ENCODE peak calls at places on chromosomes 3 and 15, in five cellular contexts. G, M, J, Q and Z are unnamed samples.

GRCh38 chr3:53067571-53067970 is 21.7 kb upstream of the SFMBT1 start:
- DNase-seq in G (no peak), M (no peak), J (peak; percentile 13), Q (no peak), Z (no peak)

GRCh38 chr3:184801241-184801640 is 10.7 kb upstream of the VPS8 start:
- DNase-seq in G (no peak), M (no peak), J (no peak), Q (no peak), Z (no peak)

GRCh38 chr3:52452570-52453221 is 1.1 kb downstream of the TNNC1 start:
- DNase-seq in G (no peak), M (no peak), J (no peak), Q (no peak), Z (no peak)

GRCh38 chr3:12746419-12746818 is 12.6 kb downstream of the TMEM40 start:
- DNase-seq in G (no peak), M (no peak), J (no peak), Q (no peak), Z (no peak)

GRCh38 chr3:159788291-159788690 is 200.3 kb upstream of the IL12A start:
- DNase-seq in G (no peak), M (no peak), J (no peak), Q (no peak), Z (no peak)

GRCh38 chr3:74469151-74469550 is 145.3 kb downstream of the CNTN3 start:
- DNase-seq in G (no peak), M (no peak), J (no peak), Q (no peak), Z (no peak)

GRCh38 chr3:146493761-146494160 is 24.4 kb upstream of the PLSCR2 start:
- DNase-seq in G (no peak), M (peak; percentile 59), J (no peak), Q (no peak), Z (no peak)

GRCh38 chr15:25182736-25183445 is 228.1 kb downstream of the SNRPN start:
- DNase-seq in G (no peak), M (no peak), J (no peak), Q (no peak), Z (no peak)

GRCh38 chr3:124772081-124772831 is 42.0 kb downstream of the UMPS start:
- DNase-seq in G (peak; percentile 54), M (no peak), J (no peak), Q (peak; percentile 70), Z (peak; percentile 98)

GRCh38 chr3:161305095-161305991 is 66.0 kb downstream of the SPTSSB start:
- DNase-seq in G (no peak), M (peak; percentile 42), J (peak; percentile 14), Q (peak; percentile 44), Z (no peak)

GRCh38 chr3:195815169-195815771 is 3.5 kb upstream of the MUC4 start:
- DNase-seq in G (no peak), M (no peak), J (no peak), Q (no peak), Z (peak; percentile 86)

GRCh38 chr3:113276581-113277080 is 65.3 kb downstream of the BOC start:
- DNase-seq in G (no peak), M (no peak), J (no peak), Q (no peak), Z (no peak)

GRCh38 chr15:99983894-99984293 is 250.7 kb upstream of the LYSMD4 start:
- DNase-seq in G (no peak), M (no peak), J (peak; percentile 76), Q (no peak), Z (no peak)

GRCh38 chr3:23877324-23877980 is 39.3 kb downstream of the NKIRAS1 start:
- DNase-seq in G (no peak), M (peak; percentile 93), J (no peak), Q (peak; percentile 86), Z (no peak)

GRCh38 chr3:27927882-27928281 is 205.8 kb upstream of the EOMES start:
- DNase-seq in G (no peak), M (no peak), J (no peak), Q (no peak), Z (no peak)

GRCh38 chr3:152554980-152555379 is 280.0 kb upstream of the P2RY1 start:
- DNase-seq in G (no peak), M (peak; percentile 85), J (no peak), Q (peak; percentile 82), Z (no peak)

GRCh38 chr15:80832676-80833075 is 53.5 kb downstream of the CEMIP start:
- DNase-seq in G (no peak), M (no peak), J (no peak), Q (no peak), Z (no peak)

GRCh38 chr3:108862865-108863798 is 40.5 kb downstream of the TRAT1 start:
- DNase-seq in G (no peak), M (peak; percentile 78), J (no peak), Q (peak; percentile 69), Z (peak; percentile 71)